ENCODE peak calls at places on chromosomes 5 and 9, in nine cellular contexts. E, F, C, Y, I, B, A, X and N are unnamed samples.

GRCh38 chr9:107019216-107019615 is 156.2 kb downstream of the ZNF462 start:
- DNase-seq in I (peak), E (no peak), A (no peak), X (no peak), C (no peak), F (no peak), Y (no peak), B (no peak), N (no peak)

GRCh38 chr5:144169904-144170275 is 569 bp downstream of the YIPF5 start:
- DNase-seq in I (no peak), A (no peak), X (no peak), F (no peak), B (no peak), E (no peak), C (no peak), Y (no peak), N (no peak)

GRCh38 chr9:131149678-131150033 is 24.3 kb downstream of the NUP214 start:
- DNase-seq in I (no peak), X (no peak), C (no peak), Y (no peak), E (no peak), B (no peak), F (no peak), A (no peak), N (no peak)

GRCh38 chr5:107935641-107936040 is 264.9 kb upstream of the EFNA5 start:
- DNase-seq in A (no peak), B (peak), F (no peak), Y (no peak), C (no peak), I (no peak), X (no peak), E (no peak), N (no peak)

GRCh38 chr5:10701567-10702039 is 59.4 kb downstream of the DAP start:
- DNase-seq in I (no peak), X (peak), A (peak), Y (peak), B (no peak), F (no peak), C (no peak), E (peak), N (no peak)

GRCh38 chr5:98769256-98770157 is 4.0 kb upstream of the RGMB start:
- DNase-seq in B (peak), C (peak), I (no peak), X (peak), E (peak), Y (peak), F (peak), A (peak), N (no peak)

GRCh38 chr5:180471866-180472265 is 22.3 kb upstream of the CNOT6 start:
- DNase-seq in I (no peak), Y (no peak), E (no peak), X (no peak), B (no peak), A (no peak), C (no peak), F (no peak), N (no peak)

GRCh38 chr9:127450170-127450830 is 906 bp downstream of the RPL12 start:
- DNase-seq in E (no peak), C (no peak), X (peak), Y (peak), A (peak), B (peak), F (no peak), I (no peak), N (no peak)

GRCh38 chr5:16456103-16456832 is 9.3 kb downstream of the ZNF622 start:
- DNase-seq in A (peak), C (no peak), F (peak), Y (no peak), B (peak), X (peak), E (peak), I (peak), N (no peak)

GRCh38 chr9:83978992-83979811 is 813 bp downstream of the HNRNPK start:
- DNase-seq in C (peak), E (peak), X (peak), I (peak), Y (peak), F (peak), B (peak), A (peak), N (peak)

GRCh38 chr9:131986576-131986975 is 93.1 kb downstream of the MED27 start:
- DNase-seq in C (no peak), X (no peak), B (no peak), E (no peak), A (no peak), I (no peak), F (no peak), Y (no peak), N (no peak)

GRCh38 chr5:147661576-147661975 is 121.0 kb downstream of the JAKMIP2 start:
- DNase-seq in X (no peak), B (no peak), A (no peak), Y (no peak), I (no peak), E (no peak), C (no peak), F (no peak), N (no peak)

GRCh38 chr9:19320495-19320894 is 59.5 kb downstream of the RPS6 start:
- DNase-seq in B (no peak), C (no peak), E (no peak), I (no peak), A (no peak), F (no peak), X (no peak), Y (no peak), N (no peak)

GRCh38 chr9:121281614-121282291 is 13.8 kb downstream of the GSN start:
- DNase-seq in I (peak), C (no peak), A (no peak), F (peak), B (no peak), Y (peak), X (no peak), E (peak), N (peak)

GRCh38 chr5:159533197-159533596 is 202.9 kb upstream of the IL12B start:
- DNase-seq in X (no peak), C (no peak), F (no peak), I (peak), A (no peak), Y (no peak), B (no peak), E (no peak), N (no peak)